ENCODE peak calls at places on chromosomes 13 and 19, in ten cellular contexts. L, S, Q, N, F, W, H, O, I and A are unnamed samples.

GRCh38 chr13:93298741-93299140 is 72.1 kb downstream of the GPC6 start:
- DNase-seq in H (no peak), O (peak; percentile 64), Q (no peak), I (no peak), N (no peak), S (no peak), W (no peak), F (no peak), L (no peak), A (no peak)

GRCh38 chr13:26956532-26957142 is 196.1 kb upstream of the GPR12 start:
- DNase-seq in W (no peak), F (no peak), I (no peak), H (no peak), Q (no peak), O (no peak), N (no peak), L (peak; percentile 91), S (no peak), A (peak; percentile 66)

GRCh38 chr19:57305056-57305455 is 15.2 kb upstream of the ZNF543 start:
- DNase-seq in S (no peak), W (no peak), I (no peak), Q (no peak), O (no peak), L (no peak), F (no peak), H (no peak), N (no peak), A (no peak)

GRCh38 chr19:49924004-49924880 is 4.8 kb upstream of the ATF5 start:
- DNase-seq in W (no peak), N (no peak), L (no peak), Q (no peak), S (no peak), F (no peak), O (peak; percentile 39), I (no peak), H (no peak), A (no peak)

GRCh38 chr13:43805071-43805468 is 18.3 kb upstream of the ENOX1 start:
- DNase-seq in W (no peak), Q (peak; percentile 46), O (peak; percentile 64), S (peak; percentile 2), I (no peak), F (peak; percentile 4), L (peak; percentile 63), N (peak; percentile 95), H (peak; percentile 57), A (no peak)

GRCh38 chr13:40813662-40814454 is 24.4 kb downstream of the SLC25A15 start:
- DNase-seq in L (no peak), N (peak; percentile 53), H (no peak), O (peak; percentile 49), W (no peak), I (no peak), F (no peak), Q (peak; percentile 15), S (no peak), A (peak; percentile 41)

GRCh38 chr13:64505511-64505910 is 2724.6 kb downstream of the PCDH9 start:
- DNase-seq in I (no peak), Q (no peak), H (no peak), F (no peak), N (peak; percentile 27), S (no peak), W (no peak), O (peak; percentile 58), L (no peak), A (no peak)

GRCh38 chr19:20359933-20360720 is 193.1 kb downstream of the ZNF486 start:
- DNase-seq in Q (no peak), L (no peak), W (no peak), N (peak; percentile 4), I (no peak), H (no peak), S (no peak), F (peak; percentile 2), O (no peak), A (no peak)

GRCh38 chr19:29277107-29277506 is 64.2 kb upstream of the UQCRFS1 start:
- DNase-seq in Q (no peak), O (no peak), F (peak; percentile 45), I (no peak), W (peak; percentile 28), S (peak; percentile 15), N (no peak), L (no peak), H (no peak), A (no peak)

GRCh38 chr19:46489445-46490272 is 6.0 kb downstream of the PNMA8B start:
- DNase-seq in N (no peak), I (no peak), O (peak; percentile 56), H (no peak), W (peak; percentile 79), F (no peak), Q (no peak), L (no peak), S (no peak), A (no peak)

GRCh38 chr19:50607874-50608785 is 31.6 kb downstream of the SYT3 start:
- DNase-seq in F (peak; percentile 90), I (peak; percentile 96), H (no peak), Q (peak; percentile 15), N (peak; percentile 34), W (peak; percentile 81), O (peak; percentile 42), L (no peak), S (no peak), A (no peak)

GRCh38 chr19:2693492-2693891 is 9.0 kb downstream of the GNG7 start:
- DNase-seq in W (no peak), Q (no peak), N (no peak), L (no peak), O (no peak), S (no peak), I (no peak), H (no peak), F (no peak), A (no peak)

GRCh38 chr19:41740415-41741243 is 14.7 kb upstream of the CEACAM6 start:
- DNase-seq in L (peak; percentile 81), F (peak; percentile 9), W (no peak), S (no peak), Q (no peak), N (no peak), H (no peak), I (no peak), O (no peak), A (no peak)

GRCh38 chr19:4454952-4455738 is 2.4 kb downstream of the UBXN6 start:
- DNase-seq in S (no peak), Q (no peak), I (peak; percentile 23), W (no peak), F (no peak), L (no peak), N (no peak), H (no peak), O (peak; percentile 71), A (peak; percentile 66)

GRCh38 chr19:8044018-8044417 is 8.5 kb upstream of the CCL25 start:
- DNase-seq in L (no peak), Q (no peak), O (no peak), N (no peak), I (no peak), S (no peak), F (no peak), W (no peak), H (no peak), A (no peak)

GRCh38 chr13:23433171-23434153 is at the start of gene SACS:
- DNase-seq in L (no peak), Q (peak; percentile 50), F (no peak), I (no peak), S (peak; percentile 8), N (peak; percentile 17), O (peak; percentile 39), H (peak; percentile 54), W (peak; percentile 67), A (no peak)

GRCh38 chr13:105031306-105031705 is 1504.2 kb downstream of the EFNB2 start:
- DNase-seq in W (no peak), N (no peak), H (no peak), Q (no peak), S (no peak), F (no peak), I (no peak), L (no peak), O (no peak), A (no peak)

GRCh38 chr13:94345374-94346195 is 133.9 kb downstream of the DCT start:
- DNase-seq in L (no peak), O (peak; percentile 79), I (no peak), N (peak; percentile 19), Q (no peak), H (peak; percentile 58), S (no peak), W (no peak), F (no peak), A (peak; percentile 17)

GRCh38 chr13:51768378-51768921 is 35.5 kb downstream of the DHRS12 start:
- DNase-seq in I (no peak), N (no peak), S (no peak), L (no peak), W (no peak), F (no peak), H (no peak), O (no peak), Q (no peak), A (no peak)